ENCODE peak calls at places on chromosomes 11 and 22, in eight cellular contexts. N is SJSA1, P is upper lobe of right lung, B is GM23248, E is epithelial cell of esophagus, J is COLO829, S is lower leg skin, Z is Caco-2. M is an unnamed sample.

GRCh38 chr11:73430326-73430725 is 54.1 kb downstream of the RELT start:
- DNase-seq in N (no peak), P (no peak), B (no peak), E (no peak), J (no peak), S (no peak), Z (no peak), M (no peak)

GRCh38 chr22:50089231-50090140 is at the start of gene MOV10L1:
- DNase-seq in N (no peak), P (no peak), B (peak), E (peak), J (no peak), S (no peak), Z (no peak), M (peak)

GRCh38 chr11:19988598-19988997 is 171.7 kb downstream of the DBX1 start:
- DNase-seq in N (no peak), P (no peak), B (peak), E (peak), J (no peak), S (peak), Z (no peak), M (no peak)

GRCh38 chr11:41622707-41623359 is 163.4 kb upstream of the LRRC4C start:
- DNase-seq in N (no peak), P (peak), B (no peak), E (no peak), J (no peak), S (no peak), Z (no peak), M (no peak)

GRCh38 chr11:132632641-132633124 is 899.6 kb downstream of the OPCML start:
- DNase-seq in N (peak), P (no peak), B (peak), E (peak), J (peak), S (no peak), Z (no peak), M (no peak)

GRCh38 chr11:114259124-114259526 is 37.1 kb upstream of the NNMT start:
- DNase-seq in N (no peak), P (peak), B (no peak), E (peak), J (no peak), S (peak), Z (no peak), M (no peak)

GRCh38 chr11:134575504-134576230 is 163.6 kb upstream of the B3GAT1 start:
- DNase-seq in N (no peak), P (no peak), B (no peak), E (no peak), J (no peak), S (peak), Z (no peak), M (no peak)

GRCh38 chr11:117837070-117837776 is 12.7 kb upstream of the FXYD2 start:
- DNase-seq in N (no peak), P (peak), B (no peak), E (no peak), J (no peak), S (no peak), Z (no peak), M (no peak)

GRCh38 chr11:75565221-75565814 is 3.3 kb downstream of the SERPINH1 start:
- DNase-seq in N (peak), P (no peak), B (peak), E (peak), J (peak), S (peak), Z (peak), M (no peak)

GRCh38 chr11:59102259-59102765 is 4.7 kb upstream of the FAM111B start:
- DNase-seq in N (no peak), P (peak), B (peak), E (peak), J (peak), S (peak), Z (no peak), M (peak)

GRCh38 chr11:61919113-61919840 is 1.9 kb upstream of the RAB3IL1 start:
- DNase-seq in N (peak), P (no peak), B (no peak), E (no peak), J (no peak), S (no peak), Z (no peak), M (no peak)

GRCh38 chr11:82750643-82751139 is 17.0 kb upstream of the FAM181B start:
- DNase-seq in N (no peak), P (no peak), B (no peak), E (peak), J (no peak), S (no peak), Z (no peak), M (no peak)

GRCh38 chr11:12540075-12540685 is 134.0 kb upstream of the TEAD1 start:
- DNase-seq in N (peak), P (no peak), B (peak), E (peak), J (peak), S (no peak), Z (no peak), M (no peak)

GRCh38 chr11:134734894-134735293 is 322.9 kb upstream of the B3GAT1 start:
- DNase-seq in N (no peak), P (no peak), B (no peak), E (no peak), J (no peak), S (no peak), Z (no peak), M (no peak)

GRCh38 chr11:111541209-111542061 is 915 bp downstream of the LAYN start:
- DNase-seq in N (peak), P (peak), B (peak), E (peak), J (no peak), S (no peak), Z (peak), M (peak)

GRCh38 chr11:47186076-47186936 is at the start of gene PACSIN3:
- DNase-seq in N (peak), P (peak), B (peak), E (peak), J (no peak), S (no peak), Z (peak), M (no peak)

GRCh38 chr11:4511846-4512245 is 29.4 kb downstream of the OR52K1 start:
- DNase-seq in N (no peak), P (no peak), B (no peak), E (no peak), J (no peak), S (no peak), Z (no peak), M (no peak)

GRCh38 chr11:125190549-125190948 is 26.0 kb downstream of the PKNOX2 start:
- DNase-seq in N (no peak), P (no peak), B (no peak), E (no peak), J (no peak), S (no peak), Z (no peak), M (no peak)

GRCh38 chr11:4480577-4481539 is 1.6 kb upstream of the OR52K1 start:
- DNase-seq in N (peak), P (no peak), B (peak), E (peak), J (no peak), S (no peak), Z (no peak), M (no peak)

GRCh38 chr11:99773646-99774045 is 752.9 kb downstream of the CNTN5 start:
- DNase-seq in N (peak), P (no peak), B (no peak), E (no peak), J (no peak), S (no peak), Z (no peak), M (no peak)

GRCh38 chr11:116950210-116950609 is 112.8 kb upstream of the APOA1 start:
- DNase-seq in N (no peak), P (no peak), B (no peak), E (no peak), J (no peak), S (no peak), Z (no peak), M (no peak)

GRCh38 chr11:117743121-117743815 is 53.7 kb downstream of the DSCAML1 start:
- DNase-seq in N (no peak), P (no peak), B (no peak), E (peak), J (no peak), S (no peak), Z (no peak), M (no peak)

GRCh38 chr22:24444729-24445466 is 17.5 kb downstream of the ADORA2A start:
- DNase-seq in N (no peak), P (no peak), B (no peak), E (no peak), J (no peak), S (no peak), Z (no peak), M (no peak)